ENCODE peak calls at places on chromosomes 12 and 14, in nine cellular contexts. One of them, this sample, is unnamed.

GRCh38 chr12:114760151-114760877 is 76.3 kb upstream of the TBX3 start:
- DNase-seq in T follicular helper cell: no peak
- DNase-seq in astrocyte of the cerebellum: no peak
- DNase-seq in head of caudate nucleus: no peak
- DNase-seq in HEK293T: no peak
- DNase-seq in stimulated activated CD4-positive, alpha-beta T cell treated with anti-CD3 and anti-CD28 coated beads, Interleukin-2, amount 100 ng/mL, for 24 hours: no peak
- DNase-seq in HTR-8/SVneo: no peak
- DNase-seq in endodermal cell: no peak
- DNase-seq in renal cortical epithelial cell: no peak
- DNase-seq in this sample: no peak

GRCh38 chr14:100688598-100689499 is 37.8 kb upstream of the DLK1 start:
- DNase-seq in T follicular helper cell: no peak
- DNase-seq in astrocyte of the cerebellum: peak; percentile 59
- DNase-seq in head of caudate nucleus: no peak
- DNase-seq in HEK293T: no peak
- DNase-seq in stimulated activated CD4-positive, alpha-beta T cell treated with anti-CD3 and anti-CD28 coated beads, Interleukin-2, amount 100 ng/mL, for 24 hours: no peak
- DNase-seq in HTR-8/SVneo: peak; percentile 60
- DNase-seq in endodermal cell: no peak
- DNase-seq in renal cortical epithelial cell: peak; percentile 75
- DNase-seq in this sample: no peak

GRCh38 chr12:575129-575502 is 88.1 kb downstream of the NINJ2 start:
- DNase-seq in T follicular helper cell: no peak
- DNase-seq in astrocyte of the cerebellum: no peak
- DNase-seq in head of caudate nucleus: no peak
- DNase-seq in HEK293T: no peak
- DNase-seq in stimulated activated CD4-positive, alpha-beta T cell treated with anti-CD3 and anti-CD28 coated beads, Interleukin-2, amount 100 ng/mL, for 24 hours: no peak
- DNase-seq in HTR-8/SVneo: no peak
- DNase-seq in endodermal cell: no peak
- DNase-seq in renal cortical epithelial cell: no peak
- DNase-seq in this sample: no peak

GRCh38 chr12:34393086-34393820 is 371.0 kb downstream of the ALG10 start:
- DNase-seq in T follicular helper cell: no peak
- DNase-seq in astrocyte of the cerebellum: no peak
- DNase-seq in head of caudate nucleus: no peak
- DNase-seq in HEK293T: no peak
- DNase-seq in stimulated activated CD4-positive, alpha-beta T cell treated with anti-CD3 and anti-CD28 coated beads, Interleukin-2, amount 100 ng/mL, for 24 hours: no peak
- DNase-seq in HTR-8/SVneo: no peak
- DNase-seq in endodermal cell: peak; percentile 30
- DNase-seq in renal cortical epithelial cell: no peak
- DNase-seq in this sample: no peak

GRCh38 chr14:98897605-98898309 is 374.2 kb downstream of the BCL11B start:
- DNase-seq in T follicular helper cell: no peak
- DNase-seq in astrocyte of the cerebellum: no peak
- DNase-seq in head of caudate nucleus: no peak
- DNase-seq in HEK293T: no peak
- DNase-seq in stimulated activated CD4-positive, alpha-beta T cell treated with anti-CD3 and anti-CD28 coated beads, Interleukin-2, amount 100 ng/mL, for 24 hours: no peak
- DNase-seq in HTR-8/SVneo: no peak
- DNase-seq in endodermal cell: no peak
- DNase-seq in renal cortical epithelial cell: no peak
- DNase-seq in this sample: no peak

GRCh38 chr14:51806624-51807023 is 53.8 kb upstream of the GNG2 start:
- DNase-seq in T follicular helper cell: no peak
- DNase-seq in astrocyte of the cerebellum: no peak
- DNase-seq in head of caudate nucleus: no peak
- DNase-seq in HEK293T: no peak
- DNase-seq in stimulated activated CD4-positive, alpha-beta T cell treated with anti-CD3 and anti-CD28 coated beads, Interleukin-2, amount 100 ng/mL, for 24 hours: no peak
- DNase-seq in HTR-8/SVneo: no peak
- DNase-seq in endodermal cell: no peak
- DNase-seq in renal cortical epithelial cell: peak; percentile 38
- DNase-seq in this sample: no peak

GRCh38 chr14:94679941-94680340 is 67.8 kb downstream of the SERPINA3 start:
- DNase-seq in T follicular helper cell: no peak
- DNase-seq in astrocyte of the cerebellum: no peak
- DNase-seq in head of caudate nucleus: no peak
- DNase-seq in HEK293T: no peak
- DNase-seq in stimulated activated CD4-positive, alpha-beta T cell treated with anti-CD3 and anti-CD28 coated beads, Interleukin-2, amount 100 ng/mL, for 24 hours: no peak
- DNase-seq in HTR-8/SVneo: no peak
- DNase-seq in endodermal cell: no peak
- DNase-seq in renal cortical epithelial cell: no peak
- DNase-seq in this sample: no peak

GRCh38 chr14:29749327-29749726 is 178.3 kb downstream of the PRKD1 start:
- DNase-seq in T follicular helper cell: no peak
- DNase-seq in astrocyte of the cerebellum: peak; percentile 43
- DNase-seq in head of caudate nucleus: no peak
- DNase-seq in HEK293T: peak; percentile 13
- DNase-seq in stimulated activated CD4-positive, alpha-beta T cell treated with anti-CD3 and anti-CD28 coated beads, Interleukin-2, amount 100 ng/mL, for 24 hours: no peak
- DNase-seq in HTR-8/SVneo: no peak
- DNase-seq in endodermal cell: no peak
- DNase-seq in renal cortical epithelial cell: peak; percentile 65
- DNase-seq in this sample: no peak

GRCh38 chr14:89723930-89724915 is 230.3 kb downstream of the EFCAB11 start:
- DNase-seq in T follicular helper cell: no peak
- DNase-seq in astrocyte of the cerebellum: no peak
- DNase-seq in head of caudate nucleus: no peak
- DNase-seq in HEK293T: no peak
- DNase-seq in stimulated activated CD4-positive, alpha-beta T cell treated with anti-CD3 and anti-CD28 coated beads, Interleukin-2, amount 100 ng/mL, for 24 hours: no peak
- DNase-seq in HTR-8/SVneo: no peak
- DNase-seq in endodermal cell: no peak
- DNase-seq in renal cortical epithelial cell: no peak
- DNase-seq in this sample: no peak

GRCh38 chr14:71591929-71592328 is 340.3 kb upstream of the RGS6 start:
- DNase-seq in T follicular helper cell: no peak
- DNase-seq in astrocyte of the cerebellum: peak; percentile 31
- DNase-seq in head of caudate nucleus: no peak
- DNase-seq in HEK293T: no peak
- DNase-seq in stimulated activated CD4-positive, alpha-beta T cell treated with anti-CD3 and anti-CD28 coated beads, Interleukin-2, amount 100 ng/mL, for 24 hours: no peak
- DNase-seq in HTR-8/SVneo: peak; percentile 56
- DNase-seq in endodermal cell: no peak
- DNase-seq in renal cortical epithelial cell: peak; percentile 57
- DNase-seq in this sample: no peak

GRCh38 chr14:61898568-61898967 is 136.3 kb downstream of the SNAPC1 start:
- DNase-seq in T follicular helper cell: no peak
- DNase-seq in astrocyte of the cerebellum: no peak
- DNase-seq in head of caudate nucleus: no peak
- DNase-seq in HEK293T: no peak
- DNase-seq in stimulated activated CD4-positive, alpha-beta T cell treated with anti-CD3 and anti-CD28 coated beads, Interleukin-2, amount 100 ng/mL, for 24 hours: no peak
- DNase-seq in HTR-8/SVneo: no peak
- DNase-seq in endodermal cell: no peak
- DNase-seq in renal cortical epithelial cell: no peak
- DNase-seq in this sample: no peak

GRCh38 chr12:66503746-66504145 is 175.1 kb downstream of the GRIP1 start:
- DNase-seq in T follicular helper cell: no peak
- DNase-seq in astrocyte of the cerebellum: no peak
- DNase-seq in head of caudate nucleus: no peak
- DNase-seq in HEK293T: no peak
- DNase-seq in stimulated activated CD4-positive, alpha-beta T cell treated with anti-CD3 and anti-CD28 coated beads, Interleukin-2, amount 100 ng/mL, for 24 hours: no peak
- DNase-seq in HTR-8/SVneo: no peak
- DNase-seq in endodermal cell: no peak
- DNase-seq in renal cortical epithelial cell: no peak
- DNase-seq in this sample: no peak

GRCh38 chr12:113043240-113043639 is 13.3 kb upstream of the DTX1 start:
- DNase-seq in T follicular helper cell: no peak
- DNase-seq in astrocyte of the cerebellum: no peak
- DNase-seq in head of caudate nucleus: no peak
- DNase-seq in HEK293T: no peak
- DNase-seq in stimulated activated CD4-positive, alpha-beta T cell treated with anti-CD3 and anti-CD28 coated beads, Interleukin-2, amount 100 ng/mL, for 24 hours: no peak
- DNase-seq in HTR-8/SVneo: no peak
- DNase-seq in endodermal cell: no peak
- DNase-seq in renal cortical epithelial cell: no peak
- DNase-seq in this sample: no peak

GRCh38 chr12:13562915-13563742 is 366.6 kb downstream of the EMP1 start:
- DNase-seq in T follicular helper cell: no peak
- DNase-seq in astrocyte of the cerebellum: no peak
- DNase-seq in head of caudate nucleus: no peak
- DNase-seq in HEK293T: no peak
- DNase-seq in stimulated activated CD4-positive, alpha-beta T cell treated with anti-CD3 and anti-CD28 coated beads, Interleukin-2, amount 100 ng/mL, for 24 hours: no peak
- DNase-seq in HTR-8/SVneo: no peak
- DNase-seq in endodermal cell: no peak
- DNase-seq in renal cortical epithelial cell: no peak
- DNase-seq in this sample: no peak

GRCh38 chr14:60965402-60965801 is 15.5 kb downstream of the TRMT5 start:
- DNase-seq in T follicular helper cell: no peak
- DNase-seq in astrocyte of the cerebellum: peak; percentile 76
- DNase-seq in head of caudate nucleus: no peak
- DNase-seq in HEK293T: no peak
- DNase-seq in stimulated activated CD4-positive, alpha-beta T cell treated with anti-CD3 and anti-CD28 coated beads, Interleukin-2, amount 100 ng/mL, for 24 hours: no peak
- DNase-seq in HTR-8/SVneo: peak; percentile 39
- DNase-seq in endodermal cell: no peak
- DNase-seq in renal cortical epithelial cell: peak; percentile 74
- DNase-seq in this sample: no peak

GRCh38 chr14:24372701-24373416 is 4.9 kb downstream of the NFATC4 start:
- DNase-seq in T follicular helper cell: no peak
- DNase-seq in astrocyte of the cerebellum: no peak
- DNase-seq in head of caudate nucleus: no peak
- DNase-seq in HEK293T: no peak
- DNase-seq in stimulated activated CD4-positive, alpha-beta T cell treated with anti-CD3 and anti-CD28 coated beads, Interleukin-2, amount 100 ng/mL, for 24 hours: no peak
- DNase-seq in HTR-8/SVneo: no peak
- DNase-seq in endodermal cell: peak; percentile 20
- DNase-seq in renal cortical epithelial cell: no peak
- DNase-seq in this sample: no peak

This sample was measured in putamen.